ENCODE peak calls at places on chromosomes 5 and 9, in four cellular contexts. Z, S, E and Y are unnamed samples.

GRCh38 chr5:149367249-149367971 is 9.6 kb downstream of the PCYOX1L start:
- DNase-seq in Z (peak), S (peak), E (peak), Y (peak)

GRCh38 chr5:94174748-94175411 is 433.5 kb upstream of the POU5F2 start:
- DNase-seq in Z (no peak), S (no peak), E (no peak), Y (no peak)

GRCh38 chr5:179281688-179282087 is 63.6 kb downstream of the ADAMTS2 start:
- DNase-seq in Z (no peak), S (no peak), E (peak), Y (no peak)

GRCh38 chr5:4576161-4576748 is 563.9 kb upstream of the ADAMTS16 start:
- DNase-seq in Z (no peak), S (no peak), E (no peak), Y (no peak)

GRCh38 chr9:21611896-21612295 is 129.8 kb upstream of the IFNE start:
- DNase-seq in Z (no peak), S (no peak), E (no peak), Y (no peak)

GRCh38 chr5:33781286-33781685 is 110.5 kb downstream of the ADAMTS12 start:
- DNase-seq in Z (no peak), S (no peak), E (no peak), Y (no peak)

GRCh38 chr5:3122985-3123762 is 371.7 kb upstream of the IRX2 start:
- DNase-seq in Z (peak), S (no peak), E (no peak), Y (no peak)

GRCh38 chr5:43413966-43414365 is 1.8 kb upstream of the CCL28 start:
- DNase-seq in Z (no peak), S (no peak), E (no peak), Y (no peak)

GRCh38 chr9:91395106-91395552 is 28.5 kb downstream of the NFIL3 start:
- DNase-seq in Z (no peak), S (no peak), E (no peak), Y (no peak)

GRCh38 chr9:133607976-133608375 is 1.2 kb downstream of the FAM163B start:
- DNase-seq in Z (no peak), S (no peak), E (no peak), Y (no peak)

GRCh38 chr9:124758691-124759090 is 12.4 kb downstream of the NR6A1 start:
- DNase-seq in Z (no peak), S (no peak), E (no peak), Y (no peak)

GRCh38 chr5:1341863-1342262 is 3.0 kb downstream of the CLPTM1L start:
- DNase-seq in Z (no peak), S (peak), E (no peak), Y (peak)

GRCh38 chr9:95815153-95815552 is 60.3 kb upstream of the ERCC6L2 start:
- DNase-seq in Z (no peak), S (no peak), E (no peak), Y (no peak)

GRCh38 chr5:44089419-44090125 is 299.6 kb downstream of the FGF10 start:
- DNase-seq in Z (no peak), S (no peak), E (peak), Y (no peak)

GRCh38 chr5:132215329-132215728 is 12.3 kb downstream of the P4HA2 start:
- DNase-seq in Z (no peak), S (no peak), E (peak), Y (no peak)

GRCh38 chr5:114726126-114726525 is 364.3 kb downstream of the KCNN2 start:
- DNase-seq in Z (no peak), S (no peak), E (no peak), Y (no peak)

GRCh38 chr5:153517105-153517700 is 26.7 kb downstream of the GRIA1 start:
- DNase-seq in Z (peak), S (no peak), E (no peak), Y (no peak)

GRCh38 chr5:38151878-38152277 is 106.5 kb upstream of the EGFLAM start:
- DNase-seq in Z (no peak), S (no peak), E (no peak), Y (no peak)

GRCh38 chr5:102312586-102312985 is 16.5 kb upstream of the SLCO4C1 start:
- DNase-seq in Z (no peak), S (no peak), E (no peak), Y (no peak)

GRCh38 chr9:6911901-6912650 is 154.3 kb downstream of the KDM4C start:
- DNase-seq in Z (no peak), S (no peak), E (no peak), Y (no peak)

GRCh38 chr9:6910032-6910431 is 152.3 kb downstream of the KDM4C start:
- DNase-seq in Z (peak), S (no peak), E (no peak), Y (no peak)

GRCh38 chr9:6909186-6909585 is 151.4 kb downstream of the KDM4C start:
- DNase-seq in Z (no peak), S (no peak), E (no peak), Y (no peak)

GRCh38 chr9:6907772-6908381 is 150.1 kb downstream of the KDM4C start:
- DNase-seq in Z (peak), S (no peak), E (no peak), Y (no peak)

DNA sequence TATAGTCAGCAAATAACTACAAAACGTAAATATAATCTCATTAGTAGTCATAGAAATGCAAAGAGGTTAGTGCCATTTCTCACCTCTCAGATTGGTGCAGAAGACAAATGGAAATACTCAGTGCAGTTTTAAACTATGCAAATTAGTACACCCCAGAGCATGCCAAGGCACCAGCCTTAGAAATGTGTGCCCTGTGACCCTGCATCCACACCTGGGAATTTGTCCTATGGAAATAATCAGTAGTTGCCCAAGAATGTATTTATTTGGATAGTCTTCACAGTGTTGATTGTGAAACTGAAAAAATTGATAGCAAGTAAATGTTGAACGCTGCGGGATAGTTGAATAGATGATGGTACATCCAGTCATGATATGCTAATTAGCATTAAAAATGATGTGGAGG is 152.7 kb downstream of the KDM4C start:
- DNase-seq in Z (no peak), S (no peak), E (no peak), Y (no peak)
- TF ChIP-seq CTCF in Z (no peak), S (no peak), E (no peak), Y (no peak)

GRCh38 chr5:175469916-175470315 is 8.4 kb upstream of the SFXN1 start:
- DNase-seq in Z (no peak), S (no peak), E (no peak), Y (no peak)
- TF ChIP-seq CTCF in Z (no peak), S (no peak), E (no peak), Y (no peak)

GRCh38 chr9:127734247-127734746 is 797 bp downstream of the TOR2A start:
- DNase-seq in Z (no peak), S (no peak), E (no peak), Y (no peak)
- TF ChIP-seq CTCF in Z (no peak), S (no peak), E (no peak), Y (no peak)

GRCh38 chr5:140234590-140234989 is 59.6 kb downstream of the CYSTM1 start:
- DNase-seq in Z (no peak), S (no peak), E (no peak), Y (no peak)
- TF ChIP-seq CTCF in Z (no peak), S (no peak), E (no peak), Y (no peak)

DNA sequence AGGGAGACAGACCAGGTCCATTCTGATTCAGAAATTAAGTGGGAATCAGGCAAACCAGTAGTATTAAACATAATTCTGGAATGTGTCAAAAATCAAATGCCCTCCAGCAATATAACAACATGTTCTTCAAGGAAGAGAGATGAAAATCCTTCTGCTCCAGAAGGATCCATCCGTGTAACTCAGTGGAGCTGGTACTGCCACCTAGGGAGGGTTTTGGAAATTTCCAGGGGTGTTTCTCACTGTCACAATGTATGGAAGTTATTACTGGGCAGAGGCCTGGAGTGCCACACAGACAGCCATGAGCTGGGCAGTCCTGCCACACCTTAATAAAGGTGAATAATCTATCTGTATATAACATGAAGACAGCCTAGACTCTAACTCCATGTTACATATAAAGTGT is 87.5 kb downstream of the TTLL11 start:
- DNase-seq in Z (peak), S (no peak), E (no peak), Y (no peak)
- TF ChIP-seq CTCF in Z (peak), S (no peak), E (no peak), Y (no peak)